ENCODE peak calls at places on chromosome 15, in eight cellular contexts. One of them, this sample, is unnamed.

GRCh38 chr15:90947577-90948357 is 6.9 kb upstream of the RCCD1 start:
- DNase-seq in GM23338: no peak
- DNase-seq in hepatocyte: no peak
- DNase-seq in GM23248: no peak
- DNase-seq in neural progenitor cell: no peak
- DNase-seq in HCT116: no peak
- DNase-seq in MM.1S: no peak
- DNase-seq in PC-3: no peak
- DNase-seq in this sample: no peak

GRCh38 chr15:59400103-59400813 is 27.6 kb upstream of the MYO1E start:
- DNase-seq in HCT116: no peak
- DNase-seq in GM23248: no peak
- DNase-seq in GM23338: peak; percentile 24
- DNase-seq in hepatocyte: no peak
- DNase-seq in PC-3: no peak
- DNase-seq in MM.1S: no peak
- DNase-seq in neural progenitor cell: peak; percentile 9
- DNase-seq in this sample: peak; percentile 33

GRCh38 chr15:59866642-59867041 is 137.5 kb upstream of the FOXB1 start:
- DNase-seq in PC-3: no peak
- DNase-seq in GM23248: no peak
- DNase-seq in HCT116: no peak
- DNase-seq in hepatocyte: no peak
- DNase-seq in GM23338: no peak
- DNase-seq in MM.1S: no peak
- DNase-seq in neural progenitor cell: no peak
- DNase-seq in this sample: no peak

GRCh38 chr15:43132830-43133428 is 457 bp upstream of the TMEM62 start:
- DNase-seq in PC-3: no peak
- DNase-seq in GM23248: no peak
- DNase-seq in hepatocyte: no peak
- DNase-seq in HCT116: no peak
- DNase-seq in MM.1S: no peak
- DNase-seq in GM23338: no peak
- DNase-seq in neural progenitor cell: peak; percentile 7
- DNase-seq in this sample: no peak

GRCh38 chr15:75666823-75667501 is 19.2 kb downstream of the SNX33 start:
- DNase-seq in MM.1S: no peak
- DNase-seq in GM23248: peak; percentile 100
- DNase-seq in neural progenitor cell: no peak
- DNase-seq in GM23338: no peak
- DNase-seq in HCT116: peak; percentile 91
- DNase-seq in hepatocyte: peak; percentile 51
- DNase-seq in PC-3: peak; percentile 90
- DNase-seq in this sample: no peak

GRCh38 chr15:40087991-40088928 is 20.4 kb downstream of the BMF start:
- DNase-seq in PC-3: no peak
- DNase-seq in MM.1S: no peak
- DNase-seq in hepatocyte: peak; percentile 78
- DNase-seq in GM23248: peak; percentile 45
- DNase-seq in neural progenitor cell: no peak
- DNase-seq in HCT116: no peak
- DNase-seq in GM23338: no peak
- DNase-seq in this sample: no peak

GRCh38 chr15:48862705-48863104 is 15.2 kb upstream of the EID1 start:
- DNase-seq in neural progenitor cell: no peak
- DNase-seq in GM23248: no peak
- DNase-seq in MM.1S: peak; percentile 34
- DNase-seq in PC-3: no peak
- DNase-seq in hepatocyte: no peak
- DNase-seq in GM23338: peak; percentile 46
- DNase-seq in HCT116: no peak
- DNase-seq in this sample: no peak

GRCh38 chr15:50182233-50183013 is 427 bp downstream of the SLC27A2 start:
- DNase-seq in MM.1S: peak; percentile 68
- DNase-seq in GM23338: peak; percentile 65
- DNase-seq in GM23248: peak; percentile 47
- DNase-seq in HCT116: peak; percentile 8
- DNase-seq in hepatocyte: peak; percentile 48
- DNase-seq in PC-3: no peak
- DNase-seq in neural progenitor cell: peak; percentile 61
- DNase-seq in this sample: no peak

GRCh38 chr15:33839540-33839939 is 128.8 kb upstream of the CHRM5 start:
- DNase-seq in HCT116: no peak
- DNase-seq in MM.1S: no peak
- DNase-seq in hepatocyte: no peak
- DNase-seq in GM23338: no peak
- DNase-seq in neural progenitor cell: no peak
- DNase-seq in GM23248: no peak
- DNase-seq in PC-3: no peak
- DNase-seq in this sample: no peak

GRCh38 chr15:40040293-40040635 is 1.3 kb upstream of the SRP14 start:
- DNase-seq in HCT116: no peak
- DNase-seq in GM23338: no peak
- DNase-seq in GM23248: no peak
- DNase-seq in MM.1S: no peak
- DNase-seq in PC-3: no peak
- DNase-seq in hepatocyte: no peak
- DNase-seq in neural progenitor cell: no peak
- DNase-seq in this sample: no peak

DNA sequence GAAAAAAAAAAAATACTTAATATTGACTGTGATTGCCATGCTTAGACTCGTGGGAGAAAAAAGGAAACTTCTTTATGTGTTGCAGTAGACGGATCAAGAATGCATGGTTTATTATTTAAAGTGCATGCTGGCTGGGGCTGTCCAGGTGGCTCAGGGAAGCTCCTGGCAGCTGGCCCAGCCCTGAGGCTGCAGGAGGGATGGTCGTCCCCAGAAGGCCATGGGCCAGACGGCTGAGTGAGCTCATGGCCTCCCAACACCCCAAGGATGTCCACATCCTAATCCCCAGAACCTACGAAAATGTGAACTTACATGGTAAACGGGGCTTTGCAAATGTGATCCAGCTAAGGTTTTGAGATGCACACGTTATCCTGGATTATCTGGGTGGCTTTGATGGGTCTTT is 29.9 kb downstream of the ADAMTS17 start:
- DNase-seq in GM23338: no peak
- DNase-seq in GM23248: no peak
- DNase-seq in neural progenitor cell: no peak
- DNase-seq in hepatocyte: no peak
- DNase-seq in PC-3: no peak
- DNase-seq in MM.1S: no peak
- DNase-seq in HCT116: no peak
- DNase-seq in this sample: no peak
- H3K27ac ChIP-seq in GM23338: no peak overlapping the region
- H3K27ac ChIP-seq in GM23248: no peak overlapping the region
- H3K27ac ChIP-seq in neural progenitor cell: no peak overlapping the region
- H3K27ac ChIP-seq in hepatocyte: no peak overlapping the region
- H3K27ac ChIP-seq in PC-3: no peak overlapping the region
- H3K27ac ChIP-seq in MM.1S: no peak overlapping the region
- H3K27ac ChIP-seq in HCT116: no peak overlapping the region
- H3K27ac ChIP-seq in this sample: no peak overlapping the region

DNA sequence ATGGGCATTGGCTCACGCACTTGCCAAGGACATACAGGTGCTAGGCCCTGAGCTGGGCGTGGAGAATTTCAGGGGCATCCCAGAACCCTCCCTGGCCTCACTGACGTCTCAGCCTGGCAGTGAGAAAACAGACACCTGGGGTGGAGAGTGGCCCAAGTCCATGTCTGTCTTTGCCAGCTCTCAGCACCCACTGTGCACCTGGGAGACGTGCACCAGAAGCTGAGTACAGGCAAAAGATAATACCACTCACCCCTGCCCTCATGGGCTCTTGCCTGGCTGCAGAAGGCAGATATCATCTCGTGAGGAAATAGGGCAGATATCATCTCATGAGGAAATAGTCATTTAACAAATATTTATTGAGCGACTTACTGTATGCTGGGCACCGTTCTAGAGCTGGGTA is 8.0 kb downstream of the LOXL1 start:
- DNase-seq in neural progenitor cell: no peak
- DNase-seq in MM.1S: no peak
- DNase-seq in GM23338: no peak
- DNase-seq in HCT116: no peak
- DNase-seq in PC-3: peak; percentile 94
- DNase-seq in GM23248: no peak
- DNase-seq in hepatocyte: no peak
- DNase-seq in this sample: no peak
- TF ChIP-seq EZH2phosphoT487 in neural progenitor cell: no peak
- TF ChIP-seq EZH2phosphoT487 in MM.1S: no peak
- TF ChIP-seq EZH2phosphoT487 in GM23338: no peak
- TF ChIP-seq EZH2phosphoT487 in HCT116: no peak
- TF ChIP-seq EZH2phosphoT487 in PC-3: no peak
- TF ChIP-seq EZH2phosphoT487 in GM23248: no peak
- TF ChIP-seq EZH2phosphoT487 in hepatocyte: no peak
- TF ChIP-seq EZH2phosphoT487 in this sample: no peak

GRCh38 chr15:25850154-25851111 is 12.7 kb downstream of the ATP10A start:
- DNase-seq in HCT116: no peak
- DNase-seq in PC-3: peak; percentile 79
- DNase-seq in neural progenitor cell: peak; percentile 67
- DNase-seq in MM.1S: peak; percentile 9
- DNase-seq in GM23248: peak; percentile 94
- DNase-seq in GM23338: peak; percentile 70
- DNase-seq in hepatocyte: peak; percentile 85
- DNase-seq in this sample: peak; percentile 52
- H3K27ac ChIP-seq in HCT116: no peak overlapping the region
- H3K27ac ChIP-seq in PC-3: peak overlapping the region; percentile 78
- H3K27ac ChIP-seq in neural progenitor cell: no peak overlapping the region
- H3K27ac ChIP-seq in MM.1S: no peak overlapping the region
- H3K27ac ChIP-seq in GM23248: peak overlapping the region; percentile 98
- H3K27ac ChIP-seq in GM23338: no peak overlapping the region
- H3K27ac ChIP-seq in hepatocyte: peak overlapping the region; percentile 81
- H3K27ac ChIP-seq in this sample: no peak overlapping the region

GRCh38 chr15:96261575-96262034 is 68.9 kb upstream of the NR2F2 start:
- DNase-seq in neural progenitor cell: no peak
- DNase-seq in HCT116: no peak
- DNase-seq in hepatocyte: peak; percentile 48
- DNase-seq in GM23338: no peak
- DNase-seq in PC-3: no peak
- DNase-seq in GM23248: no peak
- DNase-seq in MM.1S: no peak
- DNase-seq in this sample: no peak

GRCh38 chr15:96262097-96262496 is 68.4 kb upstream of the NR2F2 start:
- DNase-seq in GM23338: no peak
- DNase-seq in HCT116: no peak
- DNase-seq in PC-3: no peak
- DNase-seq in MM.1S: no peak
- DNase-seq in neural progenitor cell: no peak
- DNase-seq in GM23248: no peak
- DNase-seq in hepatocyte: no peak
- DNase-seq in this sample: no peak

GRCh38 chr15:96264801-96265515 is 65.5 kb upstream of the NR2F2 start:
- DNase-seq in PC-3: peak; percentile 78
- DNase-seq in HCT116: peak; percentile 74
- DNase-seq in GM23248: peak; percentile 53
- DNase-seq in GM23338: no peak
- DNase-seq in neural progenitor cell: no peak
- DNase-seq in hepatocyte: peak; percentile 46
- DNase-seq in MM.1S: no peak
- DNase-seq in this sample: no peak

GRCh38 chr15:96262497-96263268 is 67.8 kb upstream of the NR2F2 start:
- DNase-seq in GM23338: no peak
- DNase-seq in PC-3: no peak
- DNase-seq in MM.1S: no peak
- DNase-seq in neural progenitor cell: no peak
- DNase-seq in GM23248: no peak
- DNase-seq in HCT116: no peak
- DNase-seq in hepatocyte: no peak
- DNase-seq in this sample: no peak

DNA sequence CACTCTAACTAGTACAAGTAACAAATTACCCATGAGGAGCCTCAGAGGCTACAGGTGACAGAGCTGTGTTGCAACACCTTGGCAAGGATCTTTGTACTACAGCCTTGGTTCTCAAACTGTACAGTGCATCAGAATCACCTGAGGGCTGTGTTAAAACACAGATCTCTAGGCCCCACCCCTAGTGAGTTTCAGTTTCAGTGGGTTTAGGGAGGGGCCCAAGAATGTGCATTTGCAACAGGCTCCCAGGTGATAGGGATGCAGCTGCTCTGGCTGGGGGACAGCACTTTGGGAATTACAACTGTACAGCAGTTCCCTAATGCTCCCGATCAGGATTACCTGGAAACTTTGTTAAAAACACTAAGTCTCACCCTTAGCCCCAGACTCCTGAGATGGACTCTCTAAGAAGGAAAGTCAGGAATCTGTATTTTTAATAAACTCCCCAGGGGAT is 66.1 kb upstream of the NR2F2 start:
- DNase-seq in GM23248: no peak
- DNase-seq in hepatocyte: peak; percentile 83
- DNase-seq in neural progenitor cell: no peak
- DNase-seq in GM23338: no peak
- DNase-seq in HCT116: peak; percentile 65
- DNase-seq in PC-3: peak; percentile 78
- DNase-seq in MM.1S: peak; percentile 33
- DNase-seq in this sample: no peak
- TF ChIP-seq EZH2phosphoT487 in GM23248: no peak
- TF ChIP-seq EZH2phosphoT487 in hepatocyte: no peak
- TF ChIP-seq EZH2phosphoT487 in neural progenitor cell: no peak
- TF ChIP-seq EZH2phosphoT487 in GM23338: no peak
- TF ChIP-seq EZH2phosphoT487 in HCT116: no peak
- TF ChIP-seq EZH2phosphoT487 in PC-3: no peak
- TF ChIP-seq EZH2phosphoT487 in MM.1S: no peak
- TF ChIP-seq EZH2phosphoT487 in this sample: no peak